ENCODE peak calls at places on chromosome 3, in four cellular contexts. One of them, this sample, is unnamed. For H3K27me3, the result is how much of the 10 kb centered on the place peaks cover.

GRCh38 chr3:16849240-16849639 is 35.5 kb upstream of the PLCL2 start:
- DNase-seq in IMR-90: peak
- DNase-seq in MM.1S: peak
- DNase-seq in fibroblast of lung: peak
- DNase-seq in this sample: peak

GRCh38 chr3:49351521-49352011 is 6.6 kb downstream of the GPX1 start:
- DNase-seq in IMR-90: peak
- DNase-seq in MM.1S: no peak
- DNase-seq in fibroblast of lung: peak
- DNase-seq in this sample: no peak

GRCh38 chr3:133843634-133844033 is 38.0 kb downstream of the SRPRB start:
- DNase-seq in IMR-90: peak
- DNase-seq in MM.1S: no peak
- DNase-seq in fibroblast of lung: peak
- DNase-seq in this sample: no peak

GRCh38 chr3:178982138-178982537 is 89.5 kb downstream of the ZMAT3 start:
- DNase-seq in IMR-90: peak
- DNase-seq in MM.1S: no peak
- DNase-seq in fibroblast of lung: peak
- DNase-seq in this sample: peak

GRCh38 chr3:55907616-55908015 is 420.5 kb upstream of the WNT5A start:
- DNase-seq in IMR-90: no peak
- DNase-seq in MM.1S: no peak
- DNase-seq in fibroblast of lung: no peak
- DNase-seq in this sample: no peak

GRCh38 chr3:43001556-43002121 is 22.5 kb downstream of the GASK1A start:
- DNase-seq in IMR-90: no peak
- DNase-seq in MM.1S: no peak
- DNase-seq in fibroblast of lung: no peak
- DNase-seq in this sample: no peak

GRCh38 chr3:122074621-122075265 is 19.6 kb downstream of the CD86 start:
- DNase-seq in IMR-90: no peak
- DNase-seq in MM.1S: peak
- DNase-seq in fibroblast of lung: no peak
- DNase-seq in this sample: peak

GRCh38 chr3:122962149-122962548 is 65.4 kb downstream of the SEMA5B start:
- DNase-seq in IMR-90: no peak
- DNase-seq in MM.1S: no peak
- DNase-seq in fibroblast of lung: no peak
- DNase-seq in this sample: no peak

GRCh38 chr3:63910873-63911272 is 1.3 kb downstream of the SCAANT1 start:
- DNase-seq in IMR-90: peak
- DNase-seq in MM.1S: peak
- DNase-seq in fibroblast of lung: peak
- DNase-seq in this sample: no peak

GRCh38 chr3:194941360-194941955 is 255.8 kb downstream of the FAM43A start:
- DNase-seq in IMR-90: no peak
- DNase-seq in MM.1S: no peak
- DNase-seq in fibroblast of lung: no peak
- DNase-seq in this sample: no peak

GRCh38 chr3:144995856-144996255 is 1024.2 kb downstream of the DIPK2A start:
- DNase-seq in IMR-90: no peak
- DNase-seq in MM.1S: no peak
- DNase-seq in fibroblast of lung: no peak
- DNase-seq in this sample: no peak

GRCh38 chr3:187017511-187018230 is 87.3 kb downstream of the ST6GAL1 start:
- DNase-seq in IMR-90: no peak
- DNase-seq in MM.1S: no peak
- DNase-seq in fibroblast of lung: no peak
- DNase-seq in this sample: no peak

GRCh38 chr3:113295463-113295862 is 84.1 kb downstream of the BOC start:
- DNase-seq in IMR-90: no peak
- DNase-seq in MM.1S: no peak
- DNase-seq in fibroblast of lung: no peak
- DNase-seq in this sample: no peak

GRCh38 chr3:52070724-52071621 is 14.6 kb upstream of the DUSP7 start:
- DNase-seq in IMR-90: no peak
- DNase-seq in MM.1S: no peak
- DNase-seq in fibroblast of lung: no peak
- DNase-seq in this sample: no peak

GRCh38 chr3:94225176-94225742 is 162.4 kb downstream of the NSUN3 start:
- DNase-seq in IMR-90: no peak
- DNase-seq in MM.1S: no peak
- DNase-seq in fibroblast of lung: no peak
- DNase-seq in this sample: no peak

GRCh38 chr3:195802795-195803194 is 8.9 kb downstream of the MUC4 start:
- DNase-seq in IMR-90: no peak
- DNase-seq in MM.1S: no peak
- DNase-seq in fibroblast of lung: no peak
- DNase-seq in this sample: no peak

GRCh38 chr3:37137516-37137915 is 36.9 kb downstream of the LRRFIP2 start:
- DNase-seq in IMR-90: peak
- DNase-seq in MM.1S: no peak
- DNase-seq in fibroblast of lung: peak
- DNase-seq in this sample: no peak

GRCh38 chr3:188439080-188439479 is 285.1 kb downstream of the LPP start:
- DNase-seq in IMR-90: no peak
- DNase-seq in MM.1S: no peak
- DNase-seq in fibroblast of lung: no peak
- DNase-seq in this sample: no peak

GRCh38 chr3:16404349-16404895 is 109.1 kb downstream of the RFTN1 start:
- DNase-seq in IMR-90: no peak
- DNase-seq in MM.1S: no peak
- DNase-seq in fibroblast of lung: no peak
- DNase-seq in this sample: no peak

GRCh38 chr3:46545695-46546630 is 20.1 kb downstream of the LRRC2 start:
- DNase-seq in IMR-90: no peak
- DNase-seq in MM.1S: peak
- DNase-seq in fibroblast of lung: no peak
- DNase-seq in this sample: no peak

GRCh38 chr3:56976666-56977560 is 83.6 kb upstream of the SPATA12 start:
- DNase-seq in IMR-90: peak
- DNase-seq in MM.1S: no peak
- DNase-seq in fibroblast of lung: peak
- DNase-seq in this sample: no peak

GRCh38 chr3:43062556-43063040 is 43.3 kb downstream of the POMGNT2 start:
- DNase-seq in IMR-90: no peak
- DNase-seq in MM.1S: no peak
- DNase-seq in fibroblast of lung: peak
- DNase-seq in this sample: no peak

GRCh38 chr3:84547971-84548970 is 410.5 kb upstream of the CADM2 start:
- DNase-seq in IMR-90: no peak
- DNase-seq in MM.1S: peak
- DNase-seq in fibroblast of lung: peak
- DNase-seq in this sample: no peak

GRCh38 chr3:39052613-39053012 is 797 bp downstream of the WDR48 start:
- DNase-seq in IMR-90: no peak
- DNase-seq in MM.1S: peak
- DNase-seq in fibroblast of lung: no peak
- DNase-seq in this sample: no peak

GRCh38 chr3:188365184-188365583 is 211.2 kb downstream of the LPP start:
- DNase-seq in IMR-90: no peak
- DNase-seq in MM.1S: no peak
- DNase-seq in fibroblast of lung: no peak
- DNase-seq in this sample: no peak

GRCh38 chr3:10473581-10474438 is 31.6 kb downstream of the ATP2B2 start:
- DNase-seq in IMR-90: no peak
- DNase-seq in MM.1S: no peak
- DNase-seq in fibroblast of lung: no peak
- DNase-seq in this sample: no peak

GRCh38 chr3:66076861-66077495 is 38.3 kb upstream of the MAGI1 start:
- DNase-seq in IMR-90: peak
- DNase-seq in MM.1S: no peak
- DNase-seq in fibroblast of lung: peak
- DNase-seq in this sample: no peak

GRCh38 chr3:112101946-112102345 is 15.8 kb downstream of the C3orf52 start:
- DNase-seq in IMR-90: peak
- DNase-seq in MM.1S: no peak
- DNase-seq in fibroblast of lung: peak
- DNase-seq in this sample: no peak

GRCh38 chr3:101158374-101158773 is 162.0 kb downstream of the IMPG2 start:
- DNase-seq in IMR-90: peak
- DNase-seq in MM.1S: no peak
- DNase-seq in fibroblast of lung: peak
- DNase-seq in this sample: no peak

GRCh38 chr3:117393801-117394200 is 684.2 kb downstream of the TUSC7 start:
- DNase-seq in IMR-90: no peak
- DNase-seq in MM.1S: no peak
- DNase-seq in fibroblast of lung: no peak
- DNase-seq in this sample: no peak

GRCh38 chr3:128076465-128076782 is 24.2 kb downstream of the SEC61A1 start:
- DNase-seq in IMR-90: no peak
- DNase-seq in MM.1S: no peak
- DNase-seq in fibroblast of lung: no peak
- DNase-seq in this sample: no peak
- H3K4me3 ChIP-seq in IMR-90: no peak
- H3K4me3 ChIP-seq in MM.1S: no peak
- H3K4me3 ChIP-seq in fibroblast of lung: no peak
- H3K4me3 ChIP-seq in this sample: peak

GRCh38 chr3:102736961-102737304 is 302.1 kb downstream of the ZPLD1 start:
- DNase-seq in IMR-90: no peak
- DNase-seq in MM.1S: no peak
- DNase-seq in fibroblast of lung: no peak
- DNase-seq in this sample: no peak

GRCh38 chr3:102736288-102736960 is 301.6 kb downstream of the ZPLD1 start:
- DNase-seq in IMR-90: no peak
- DNase-seq in MM.1S: no peak
- DNase-seq in fibroblast of lung: no peak
- DNase-seq in this sample: no peak

GRCh38 chr3:102737353-102737752 is 302.5 kb downstream of the ZPLD1 start:
- DNase-seq in IMR-90: no peak
- DNase-seq in MM.1S: no peak
- DNase-seq in fibroblast of lung: no peak
- DNase-seq in this sample: no peak

GRCh38 chr3:102741694-102742093 is 306.9 kb downstream of the ZPLD1 start:
- DNase-seq in IMR-90: no peak
- DNase-seq in MM.1S: no peak
- DNase-seq in fibroblast of lung: no peak
- DNase-seq in this sample: no peak

DNA sequence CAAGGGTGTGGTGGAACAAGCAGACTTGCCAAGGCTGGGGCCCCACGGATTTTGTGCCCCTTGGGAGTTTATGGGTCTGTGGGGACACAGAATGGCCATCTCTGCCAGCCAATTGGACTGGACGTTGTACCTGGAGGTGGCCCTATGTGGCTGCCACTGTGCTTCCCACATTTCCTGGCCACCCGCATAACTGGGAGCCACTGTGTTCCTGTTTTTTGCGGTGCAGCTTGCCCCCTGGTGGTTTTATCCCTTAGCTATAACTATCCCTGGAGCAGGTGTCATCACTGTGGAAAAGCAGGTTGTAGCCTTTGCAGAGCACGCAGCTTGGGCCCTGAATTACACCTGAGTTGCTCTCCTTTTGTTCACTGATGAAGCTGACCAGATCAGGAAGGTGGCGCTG is 306.3 kb downstream of the ZPLD1 start:
- DNase-seq in IMR-90: no peak
- DNase-seq in MM.1S: no peak
- DNase-seq in fibroblast of lung: no peak
- DNase-seq in this sample: no peak
- TF ChIP-seq CTCF in IMR-90: no peak
- TF ChIP-seq CTCF in MM.1S: no peak
- TF ChIP-seq CTCF in fibroblast of lung: no peak
- TF ChIP-seq CTCF in this sample: peak

GRCh38 chr3:4818164-4818563 is 161.1 kb upstream of the BHLHE40 start:
- DNase-seq in IMR-90: no peak
- DNase-seq in MM.1S: no peak
- DNase-seq in fibroblast of lung: no peak
- DNase-seq in this sample: no peak
- H3K27me3 ChIP-seq in IMR-90: under half
- H3K27me3 ChIP-seq in MM.1S: under half
- H3K27me3 ChIP-seq in fibroblast of lung: under half
- H3K27me3 ChIP-seq in this sample: under half

DNA sequence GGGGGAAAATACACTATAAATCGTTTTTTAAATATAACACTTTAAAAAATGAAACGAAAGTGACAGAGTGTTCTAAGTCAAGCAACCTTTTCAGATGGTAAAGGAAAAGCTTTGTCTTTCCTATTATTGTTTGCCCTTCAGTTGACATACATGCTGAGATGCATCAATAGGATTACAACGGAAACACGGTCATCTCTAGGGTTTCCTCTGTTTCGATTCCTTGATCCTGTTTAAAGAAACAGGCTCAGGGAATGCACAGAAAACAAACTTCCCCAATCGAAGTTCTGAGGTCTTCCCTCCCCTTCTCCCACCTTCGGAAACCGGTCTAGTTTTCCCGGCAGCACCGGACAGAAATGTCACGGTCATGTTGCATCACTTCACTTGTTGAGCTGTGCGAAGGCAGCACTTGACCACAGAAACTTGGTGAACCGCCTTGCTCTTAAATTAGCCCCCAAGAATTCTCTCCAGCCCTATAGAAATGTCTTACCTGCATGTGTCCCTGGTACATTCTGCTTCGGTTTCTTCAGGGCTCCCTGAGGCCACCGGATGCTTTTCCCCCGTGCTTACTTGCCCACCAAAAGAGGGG is 552 bp downstream of the PEX5L start:
- DNase-seq in IMR-90: no peak
- DNase-seq in MM.1S: peak
- DNase-seq in fibroblast of lung: no peak
- DNase-seq in this sample: no peak
- H3K4me3 ChIP-seq in IMR-90: no peak
- H3K4me3 ChIP-seq in MM.1S: peak
- H3K4me3 ChIP-seq in fibroblast of lung: peak
- H3K4me3 ChIP-seq in this sample: peak

GRCh38 chr3:168981396-168981795 is 682.1 kb downstream of the MECOM start:
- DNase-seq in IMR-90: peak
- DNase-seq in MM.1S: no peak
- DNase-seq in fibroblast of lung: peak
- DNase-seq in this sample: no peak
- TF ChIP-seq CTCF in IMR-90: no peak
- TF ChIP-seq CTCF in MM.1S: no peak
- TF ChIP-seq CTCF in fibroblast of lung: no peak
- TF ChIP-seq CTCF in this sample: no peak

DNA sequence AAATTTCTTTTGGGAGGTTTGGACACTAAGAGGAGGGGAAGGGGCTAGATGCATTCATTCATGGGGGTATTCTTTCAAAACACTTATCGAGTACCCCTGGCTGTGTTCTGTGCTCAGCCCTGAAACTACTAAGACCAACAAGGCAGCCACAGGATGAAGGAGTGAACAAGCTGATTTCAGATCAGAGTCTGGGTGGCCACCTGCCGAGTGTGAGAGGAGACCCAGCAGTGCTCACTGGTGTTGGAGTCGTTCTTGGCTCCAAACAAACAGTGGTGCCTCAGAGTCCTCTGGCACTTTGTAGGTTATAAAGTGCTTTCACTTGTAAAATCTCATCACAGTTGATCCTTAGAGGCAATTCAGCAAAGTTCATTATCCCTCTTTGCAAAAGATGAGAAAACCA is 48.8 kb upstream of the CMTM8 start:
- DNase-seq in IMR-90: no peak
- DNase-seq in MM.1S: no peak
- DNase-seq in fibroblast of lung: no peak
- DNase-seq in this sample: no peak
- H3K27me3 ChIP-seq in IMR-90: under half
- H3K27me3 ChIP-seq in MM.1S: under half
- H3K27me3 ChIP-seq in fibroblast of lung: under half
- H3K27me3 ChIP-seq in this sample: under half

This sample was measured in GM06990.